ENCODE peak calls at places on chromosomes 16 and 17, in seven cellular contexts. I, B, N, Z, G, E and T are unnamed samples.

GRCh38 chr17:42698736-42699414 is 16.5 kb downstream of the CNTNAP1 start:
- DNase-seq in I (no peak), B (peak), N (peak), Z (peak), G (no peak), E (no peak), T (no peak)

GRCh38 chr16:82641336-82641984 is 14.7 kb downstream of the CDH13 start:
- DNase-seq in I (no peak), B (no peak), N (no peak), Z (no peak), G (no peak), E (no peak), T (no peak)

GRCh38 chr16:69095179-69095578 is 10.3 kb upstream of the HAS3 start:
- DNase-seq in I (no peak), B (no peak), N (no peak), Z (no peak), G (no peak), E (no peak), T (no peak)

GRCh38 chr17:50583636-50584035 is 23.1 kb downstream of the CACNA1G start:
- DNase-seq in I (no peak), B (no peak), N (no peak), Z (no peak), G (no peak), E (no peak), T (no peak)

GRCh38 chr17:66730497-66730923 is 104.4 kb upstream of the CACNG5 start:
- DNase-seq in I (no peak), B (no peak), N (no peak), Z (no peak), G (no peak), E (no peak), T (no peak)

GRCh38 chr16:88133507-88133843 is 182.2 kb downstream of the BANP start:
- DNase-seq in I (no peak), B (no peak), N (no peak), Z (no peak), G (no peak), E (no peak), T (no peak)

GRCh38 chr16:81586421-81586820 is 141.8 kb downstream of the CMIP start:
- DNase-seq in I (no peak), B (no peak), N (no peak), Z (no peak), G (no peak), E (no peak), T (peak)

GRCh38 chr16:17018715-17019014 is 452.1 kb downstream of the XYLT1 start:
- DNase-seq in I (no peak), B (no peak), N (no peak), Z (no peak), G (no peak), E (no peak), T (no peak)

GRCh38 chr16:67243481-67243880 is 3.8 kb downstream of the FHOD1 start:
- DNase-seq in I (no peak), B (no peak), N (no peak), Z (no peak), G (peak), E (no peak), T (peak)

GRCh38 chr17:76547183-76547641 is 7.4 kb downstream of the PRCD start:
- DNase-seq in I (peak), B (peak), N (peak), Z (peak), G (no peak), E (no peak), T (peak)

DNA sequence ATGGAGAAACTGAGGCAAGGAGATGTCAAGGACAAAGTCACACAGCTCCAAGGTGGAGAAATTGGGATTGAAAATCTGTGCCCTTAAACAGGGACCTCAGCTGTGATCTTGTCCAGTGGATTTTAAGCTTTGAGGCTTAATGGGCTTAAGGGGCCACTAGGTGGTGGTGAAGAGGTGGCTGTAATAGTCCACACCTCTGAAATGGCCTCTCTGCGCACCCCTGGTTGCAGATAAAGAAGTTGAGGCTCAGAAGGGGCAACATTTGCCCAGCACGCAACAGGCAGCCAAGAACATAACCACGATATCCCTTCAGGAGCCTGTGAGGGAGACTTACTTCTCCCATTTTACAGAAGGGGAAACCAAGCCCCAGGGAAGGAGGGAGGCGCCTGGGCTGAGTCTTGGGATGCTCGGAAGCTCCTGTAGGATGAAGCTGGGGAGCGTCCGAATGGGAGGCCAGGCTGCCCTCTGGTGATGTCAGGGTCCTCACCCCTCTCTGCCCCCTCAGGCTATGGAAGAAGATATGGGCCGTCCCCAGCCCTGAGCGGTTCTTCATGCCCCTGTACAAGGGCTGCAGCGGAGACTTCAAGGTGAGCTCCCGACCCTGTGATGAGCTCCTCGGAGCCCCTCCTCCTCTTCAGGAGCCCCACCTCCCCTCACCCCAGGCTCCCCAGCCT is 43.7 kb downstream of the IL21R start:
- DNase-seq in I (no peak), B (no peak), N (no peak), Z (no peak), G (no peak), E (no peak), T (peak)
- TF ChIP-seq CTCF in I (no peak), B (no peak), N (no peak), Z (no peak), G (no peak), E (no peak), T (peak)

GRCh38 chr16:4681471-4682083 is 11.8 kb upstream of the NUDT16L1 start:
- DNase-seq in I (no peak), B (no peak), N (no peak), Z (no peak), G (peak), E (no peak), T (no peak)

GRCh38 chr16:4683255-4684029 is 9.9 kb upstream of the NUDT16L1 start:
- DNase-seq in I (no peak), B (no peak), N (no peak), Z (no peak), G (peak), E (no peak), T (no peak)

GRCh38 chr16:4682084-4682581 is 11.2 kb upstream of the NUDT16L1 start:
- DNase-seq in I (no peak), B (no peak), N (no peak), Z (no peak), G (no peak), E (no peak), T (no peak)

GRCh38 chr16:4684030-4684715 is 9.2 kb upstream of the NUDT16L1 start:
- DNase-seq in I (no peak), B (no peak), N (no peak), Z (no peak), G (peak), E (no peak), T (no peak)

DNA sequence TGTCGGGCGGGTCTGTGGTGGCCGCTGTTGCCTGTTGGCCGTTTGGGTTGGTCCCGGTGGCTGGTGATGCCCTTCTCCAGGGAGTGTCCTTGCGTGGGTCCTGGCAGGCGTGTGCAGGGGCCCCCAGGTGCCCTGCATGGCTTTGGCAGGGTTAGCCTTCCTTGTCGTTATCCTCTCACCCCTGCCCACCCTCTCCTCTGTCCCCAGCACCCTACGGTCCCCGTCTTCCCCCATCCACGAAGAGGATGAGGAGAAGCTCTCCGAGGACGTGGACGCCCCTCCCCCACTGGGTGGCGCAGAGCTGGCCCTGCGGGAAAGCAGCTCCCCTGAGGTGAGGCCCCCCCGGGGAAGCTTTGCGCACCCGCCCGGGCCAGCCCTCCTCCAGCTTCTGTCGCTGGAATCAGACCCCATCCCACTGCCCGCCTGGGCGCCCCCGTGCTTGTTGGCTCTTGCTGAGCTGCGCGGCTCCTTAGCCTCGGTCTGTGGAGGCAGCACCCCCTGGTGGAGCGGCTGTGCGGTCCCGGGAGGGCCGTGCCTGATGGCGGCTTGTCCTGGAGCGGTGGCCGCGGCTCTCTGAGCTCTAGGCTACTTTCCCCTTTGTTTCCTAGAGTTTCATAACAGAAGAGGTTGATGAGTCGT is 10.6 kb upstream of the NUDT16L1 start:
- DNase-seq in I (peak), B (peak), N (no peak), Z (peak), G (peak), E (no peak), T (no peak)
- TF ChIP-seq CTCF in I (peak), B (peak), N (no peak), Z (peak), G (no peak), E (peak), T (peak)

DNA sequence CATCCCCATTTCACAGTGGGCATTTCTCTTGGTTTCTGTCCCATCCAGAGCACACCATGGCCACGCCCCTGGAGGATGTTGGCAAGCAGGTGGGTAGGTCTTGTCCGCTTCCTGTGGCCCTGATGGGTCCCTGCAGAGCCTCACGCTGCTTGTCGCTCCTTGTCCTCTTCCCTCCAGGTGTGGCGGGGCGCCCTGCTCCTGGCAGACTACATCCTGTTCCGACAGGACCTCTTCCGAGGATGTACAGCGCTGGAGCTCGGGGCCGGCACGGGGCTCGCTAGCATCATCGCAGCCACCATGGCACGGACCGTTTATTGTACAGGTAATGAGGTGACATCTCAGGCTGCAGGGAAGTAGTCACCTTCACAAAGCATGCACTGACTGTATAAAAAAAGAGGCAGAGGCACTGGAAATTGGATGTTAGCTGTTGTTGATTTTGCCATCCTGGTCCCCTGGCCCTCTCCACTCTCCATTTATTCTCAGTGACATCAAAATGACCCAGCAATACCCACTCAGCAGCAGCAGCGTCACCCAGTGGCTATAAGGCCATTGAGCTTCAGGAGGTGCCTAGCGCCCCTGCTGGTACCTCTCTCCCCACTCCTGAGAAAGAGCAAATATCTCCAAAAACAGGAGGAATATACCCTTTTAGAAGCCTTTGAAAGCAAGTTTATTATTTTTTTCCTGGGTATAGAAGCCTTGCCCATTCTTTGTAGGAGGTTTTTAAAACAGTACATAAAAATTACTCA is 13.7 kb downstream of the METTL22 start:
- DNase-seq in I (peak), B (no peak), N (no peak), Z (no peak), G (no peak), E (no peak), T (no peak)
- TF ChIP-seq CTCF in I (peak), B (no peak), N (peak), Z (peak), G (no peak), E (peak), T (peak)

GRCh38 chr17:18314731-18315497 is at the start of the genes SMCR8 and TOP3A:
- DNase-seq in I (peak), B (peak), N (peak), Z (peak), G (peak), E (peak), T (peak)
- TF ChIP-seq CTCF in I (no peak), B (peak), N (no peak), Z (peak), G (no peak), E (no peak), T (no peak)

DNA sequence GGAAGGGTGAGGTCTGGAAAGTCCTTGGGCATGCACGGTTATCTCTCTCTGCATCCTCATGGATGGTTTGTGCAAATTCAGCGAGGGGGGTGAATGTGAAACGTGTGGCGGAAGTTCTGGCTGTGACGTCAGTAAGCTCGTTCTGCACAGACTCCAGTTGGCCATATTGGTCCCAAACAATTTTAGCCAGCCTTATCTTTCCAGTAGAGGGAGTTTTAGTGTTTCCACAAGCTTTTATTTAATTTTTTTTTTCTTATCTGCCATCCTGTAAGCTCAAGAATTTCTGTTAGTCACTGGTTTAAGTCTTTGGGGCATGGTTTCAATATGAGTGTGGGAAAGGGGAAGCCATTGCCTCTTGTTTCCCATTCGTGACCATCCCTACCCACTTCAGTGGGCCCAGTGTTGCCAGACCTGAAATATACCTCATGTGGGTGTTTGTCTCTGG is 39.0 kb downstream of the HLF start:
- DNase-seq in I (no peak), B (no peak), N (no peak), Z (no peak), G (no peak), E (no peak), T (no peak)
- TF ChIP-seq CTCF in I (no peak), B (no peak), N (no peak), Z (peak), G (no peak), E (no peak), T (peak)

DNA sequence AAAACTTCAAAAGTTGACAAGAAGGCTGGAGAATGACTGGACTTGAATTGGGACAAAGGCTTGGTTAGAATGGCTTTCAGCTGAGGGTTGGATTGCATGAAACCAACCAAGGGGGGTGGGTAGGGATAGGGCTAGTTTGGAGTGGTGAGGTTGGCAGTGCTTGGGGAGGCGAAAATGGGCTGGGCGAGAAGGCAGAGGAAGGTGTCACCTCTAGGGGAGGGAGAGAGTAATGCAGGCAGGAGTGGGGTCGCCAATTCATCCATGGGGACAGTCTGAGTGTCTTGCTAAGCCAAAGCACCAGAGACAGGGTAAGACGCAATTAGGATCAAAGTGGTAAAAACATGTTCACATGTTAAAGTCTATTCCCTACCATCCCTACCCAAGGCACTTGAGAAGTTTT is 6.2 kb upstream of the DNAH2 start:
- DNase-seq in I (no peak), B (no peak), N (no peak), Z (no peak), G (no peak), E (no peak), T (peak)
- TF ChIP-seq CTCF in I (no peak), B (no peak), N (no peak), Z (no peak), G (no peak), E (no peak), T (peak)

GRCh38 chr16:75801307-75801706 is 75.0 kb upstream of the CPHXL start:
- DNase-seq in I (no peak), B (no peak), N (no peak), Z (no peak), G (no peak), E (no peak), T (no peak)
- TF ChIP-seq CTCF in I (no peak), B (no peak), N (no peak), Z (no peak), G (no peak), E (no peak), T (peak)

DNA sequence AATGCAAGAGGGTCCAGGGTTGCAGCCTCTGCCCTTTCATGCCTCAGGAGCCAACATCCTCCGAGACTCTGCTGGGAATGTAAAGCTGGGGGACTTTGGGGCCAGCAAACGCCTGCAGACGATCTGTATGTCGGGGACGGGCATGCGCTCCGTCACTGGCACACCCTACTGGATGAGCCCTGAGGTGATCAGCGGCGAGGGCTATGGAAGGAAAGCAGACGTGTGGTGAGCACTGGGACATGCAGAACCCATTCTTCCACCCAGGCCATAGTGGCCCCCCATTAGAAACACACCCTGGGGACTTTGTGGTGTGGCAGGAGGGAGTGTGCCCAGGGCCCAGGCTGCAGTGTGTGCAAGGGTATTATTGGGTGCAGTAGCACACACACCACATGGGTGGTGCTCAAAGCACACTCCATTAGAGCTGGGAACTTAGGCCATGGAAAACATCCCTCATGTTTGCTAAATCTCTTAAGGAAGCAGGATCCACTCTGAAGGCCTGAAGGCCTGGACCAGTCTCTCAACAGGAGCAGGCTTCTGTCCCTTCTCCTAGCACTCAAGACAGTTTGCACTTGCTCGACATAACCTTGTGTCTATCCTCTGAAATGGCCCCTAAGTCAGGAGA is 7.6 kb downstream of the LIMD2 start:
- DNase-seq in I (no peak), B (no peak), N (no peak), Z (no peak), G (no peak), E (no peak), T (no peak)
- TF ChIP-seq CTCF in I (no peak), B (no peak), N (no peak), Z (no peak), G (no peak), E (no peak), T (no peak)

DNA sequence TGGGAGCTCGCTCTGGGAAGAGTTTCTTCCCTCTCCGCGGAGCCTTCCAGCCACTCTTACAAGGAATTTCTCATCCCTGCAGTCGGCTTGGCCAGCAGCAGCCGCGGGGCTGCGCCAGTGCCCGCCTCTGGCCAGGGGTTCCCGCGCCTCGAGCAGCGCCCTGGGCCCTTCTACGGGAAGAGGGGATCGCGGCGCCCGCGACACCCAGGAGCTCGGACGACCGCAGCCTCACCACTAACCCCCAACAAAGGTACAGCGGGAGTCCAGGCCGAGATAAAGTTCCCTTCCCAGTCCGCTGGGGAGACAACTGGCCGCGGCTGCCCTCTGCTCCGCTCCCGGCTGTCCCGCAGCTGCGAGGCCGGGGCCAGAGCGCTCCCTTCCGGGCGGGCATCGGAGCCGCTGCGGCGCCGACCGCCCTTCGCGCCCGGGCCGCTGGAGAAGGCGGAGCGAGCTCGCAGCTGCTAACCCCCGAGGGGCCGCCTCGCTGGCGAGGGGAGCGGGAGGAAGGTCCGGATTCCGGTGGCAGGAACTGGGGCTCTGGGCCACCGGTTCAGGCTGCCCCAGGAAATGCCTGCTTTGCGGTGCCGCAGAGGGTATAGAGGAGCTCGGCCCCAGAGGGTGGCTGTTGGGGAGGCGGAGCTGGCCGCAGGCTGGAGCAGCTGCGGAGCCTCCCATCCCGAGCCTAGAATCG is 3.6 kb upstream of the HS3ST3B1 start:
- DNase-seq in I (peak), B (peak), N (no peak), Z (no peak), G (peak), E (no peak), T (no peak)
- TF ChIP-seq CTCF in I (no peak), B (no peak), N (no peak), Z (peak), G (no peak), E (peak), T (peak)

GRCh38 chr16:89602273-89602951 is 11.0 kb upstream of the DPEP1 start:
- DNase-seq in I (peak), B (peak), N (no peak), Z (no peak), G (no peak), E (no peak), T (no peak)
- TF ChIP-seq CTCF in I (no peak), B (no peak), N (no peak), Z (no peak), G (no peak), E (no peak), T (peak)